ENCODE peak calls at places on chromosomes 11 and 22, in four cellular contexts. Y is Peyer's patch, O is heart left ventricle, M is left ventricle myocardium inferior. V is an unnamed sample.

GRCh38 chr11:58893899-58894298 is 45.4 kb upstream of the GLYATL1 start:
- DNase-seq in Y (no peak), O (no peak), M (no peak), V (no peak)

GRCh38 chr22:44406581-44407403 is 91.2 kb downstream of the RTL6 start:
- DNase-seq in Y (no peak), O (peak; percentile 41), M (no peak), V (peak; percentile 9)

GRCh38 chr11:119373917-119374631 is 7.4 kb downstream of the USP2 start:
- DNase-seq in Y (peak; percentile 83), O (no peak), M (peak; percentile 66), V (peak; percentile 86)

GRCh38 chr11:120771551-120772060 is 252.3 kb upstream of the TBCEL start:
- DNase-seq in Y (no peak), O (no peak), M (no peak), V (no peak)

GRCh38 chr11:32792948-32793475 is 1.4 kb downstream of the CCDC73 start:
- DNase-seq in Y (peak; percentile 85), O (no peak), M (peak; percentile 27), V (peak; percentile 79)

GRCh38 chr11:109155291-109155690 is 266.7 kb upstream of the C11orf87 start:
- DNase-seq in Y (no peak), O (no peak), M (no peak), V (no peak)

GRCh38 chr11:86182976-86183584 is 61.5 kb upstream of the EED start:
- DNase-seq in Y (peak; percentile 89), O (no peak), M (no peak), V (no peak)

GRCh38 chr11:27281740-27282139 is 81.3 kb downstream of the CCDC34 start:
- DNase-seq in Y (no peak), O (no peak), M (no peak), V (no peak)

GRCh38 chr11:47536925-47537324 is 16.0 kb downstream of the CELF1 start:
- DNase-seq in Y (no peak), O (no peak), M (no peak), V (no peak)

GRCh38 chr11:47545298-47545697 is 7.6 kb downstream of the CELF1 start:
- DNase-seq in Y (no peak), O (no peak), M (no peak), V (no peak)

GRCh38 chr11:47538741-47539575 is 14.0 kb downstream of the CELF1 start:
- DNase-seq in Y (no peak), O (no peak), M (no peak), V (no peak)

GRCh38 chr11:47539681-47540039 is 13.3 kb downstream of the CELF1 start:
- DNase-seq in Y (no peak), O (no peak), M (no peak), V (no peak)

DNA sequence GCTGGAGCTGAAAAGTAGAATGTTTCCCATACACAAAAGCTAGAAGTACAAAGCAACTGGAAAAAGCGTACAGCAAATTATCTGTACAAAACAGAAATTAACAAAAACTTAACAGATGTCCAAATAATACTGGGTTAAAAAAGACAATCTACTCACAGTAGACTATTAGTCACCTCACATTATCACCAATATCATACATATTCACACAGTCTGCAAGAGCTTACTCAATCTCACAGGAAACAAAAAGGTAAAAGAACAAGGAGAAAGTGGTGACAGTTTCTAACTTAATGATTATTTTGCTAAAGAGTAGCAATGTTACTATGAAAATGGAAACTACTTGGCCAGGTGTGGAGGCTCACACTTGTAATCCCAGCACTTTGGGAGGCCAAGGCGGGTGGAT is 11.9 kb downstream of the CELF1 start:
- DNase-seq in Y (no peak), O (no peak), M (no peak), V (no peak)
- H3K4me1 ChIP-seq in Y (no peaks in the 10 kb centered on the region), O (peaks cover 71% of the 10 kb centered on the region), M (peaks cover 84% of the 10 kb centered on the region), V (peaks cover 34% of the 10 kb centered on the region)

DNA sequence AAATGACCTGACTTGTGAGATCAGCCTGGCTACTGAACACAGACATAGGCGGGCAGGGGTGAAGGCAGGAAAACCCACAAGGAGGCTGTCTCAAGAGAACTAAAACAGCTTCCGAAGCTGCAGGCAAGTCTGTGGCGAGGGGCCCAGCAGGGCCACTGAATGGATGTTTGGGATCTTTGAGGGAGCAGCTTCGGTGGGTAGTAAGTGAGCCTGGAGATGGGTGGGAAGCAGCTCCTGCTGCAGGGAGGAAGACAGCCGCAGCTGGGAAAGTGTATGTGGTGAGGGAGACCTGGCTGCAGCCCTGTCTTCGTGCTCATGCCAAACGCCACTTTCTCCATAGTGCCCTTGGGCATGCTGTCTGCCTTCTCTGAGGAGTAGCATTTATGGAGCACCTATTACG is 3.4 kb downstream of the CCDC86 start:
- DNase-seq in Y (no peak), O (no peak), M (no peak), V (no peak)
- H3K4me3 ChIP-seq in Y (no peak overlapping the region), O (no peak overlapping the region), M (no peak overlapping the region), V (peak overlapping the region; percentile 97)

DNA sequence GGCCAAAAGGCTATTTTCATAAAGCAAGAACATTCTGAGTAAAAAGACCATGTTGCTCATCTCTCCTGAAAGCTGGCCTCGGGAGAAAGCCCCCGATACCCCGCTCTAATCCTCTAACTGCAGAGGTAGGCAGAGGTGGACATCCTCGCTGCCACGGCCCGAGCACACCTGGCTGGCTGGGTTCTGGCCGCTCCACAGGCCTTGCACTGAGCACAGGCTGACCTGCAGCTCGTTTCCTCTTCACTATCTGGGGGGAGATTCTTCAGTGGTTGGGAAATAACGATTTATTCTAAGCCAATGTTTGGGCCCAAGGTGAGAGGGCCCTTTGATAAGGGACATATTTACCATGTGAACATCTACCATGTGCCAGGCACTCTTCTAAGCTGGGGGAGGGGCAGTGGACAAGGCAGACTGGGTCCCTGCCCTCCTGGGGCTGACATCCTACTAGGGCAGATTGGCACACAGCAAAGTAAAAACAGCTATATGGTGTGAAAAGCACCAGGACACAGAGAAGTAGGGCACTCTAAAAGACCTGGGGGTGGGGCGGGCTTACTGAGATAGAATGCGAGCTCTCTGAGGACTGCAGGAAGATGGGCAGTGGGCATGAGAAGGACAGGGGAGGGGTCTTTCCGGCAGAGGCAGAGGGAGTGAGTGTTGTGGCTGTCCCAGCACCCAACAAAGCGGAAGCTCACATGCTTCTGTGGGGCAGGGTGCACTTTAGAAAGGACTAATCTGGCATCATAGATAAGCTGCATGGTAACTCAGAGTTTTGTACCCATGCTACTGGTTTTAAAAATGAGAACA is 65.5 kb upstream of the ARFGAP3 start:
- DNase-seq in Y (no peak), O (no peak), M (no peak), V (no peak)
- H3K4me1 ChIP-seq in Y (no peaks in the 10 kb centered on the region), O (peaks cover 85% of the 10 kb centered on the region), M (peaks cover 97% of the 10 kb centered on the region), V (peaks cover 26% of the 10 kb centered on the region)

DNA sequence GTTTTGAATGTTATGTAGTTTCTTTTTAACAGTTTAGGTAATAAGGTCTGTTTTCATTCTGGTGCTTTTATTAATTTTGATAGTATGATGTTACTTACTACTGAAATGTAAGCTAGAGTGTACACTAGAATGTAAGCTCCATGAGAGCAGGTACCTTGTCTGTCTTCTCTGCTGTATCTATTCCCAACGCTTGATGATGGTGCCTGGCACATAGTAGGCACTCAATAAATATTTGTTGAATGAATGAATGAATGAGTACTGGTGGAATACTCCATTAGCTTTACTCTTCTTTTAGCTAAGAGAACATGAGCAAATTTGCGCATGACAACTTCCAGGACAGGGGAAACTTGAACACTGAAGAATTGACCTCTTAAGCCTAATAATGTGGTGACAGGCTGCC is 6.6 kb upstream of the NAT10 start:
- DNase-seq in Y (no peak), O (no peak), M (no peak), V (no peak)
- H3K4me3 ChIP-seq in Y (no peak overlapping the region), O (no peak overlapping the region), M (no peak overlapping the region), V (no peak overlapping the region)